ENCODE peak calls at places on chromosomes 7 and 10, in nine cellular contexts. One of them, this sample, is unnamed.

GRCh38 chr7:4692055-4692454 is 10.0 kb downstream of the FOXK1 start:
- DNase-seq in upper lobe of right lung: no peak
- DNase-seq in heart right ventricle: no peak
- DNase-seq in cardiac muscle cell: no peak
- DNase-seq in stimulated activated naive B cell treated with anti-CD40 and anti-IgM and Interleukin-4, amounts not matched to agents 10 μg/mL and 1 μg/mL and 100 μg/mL, for 72 hours: no peak
- DNase-seq in stimulated activated CD8-positive, alpha-beta memory T cell treated with anti-CD3 and anti-CD28 coated beads, Interleukin-15, amount 100 ng/mL, for 24 hours: no peak
- DNase-seq in GM20000: no peak
- DNase-seq in dorsolateral prefrontal cortex: no peak
- DNase-seq in EH: peak
- DNase-seq in this sample: no peak

GRCh38 chr7:24466109-24466768 is 107.0 kb upstream of the PALS2 start:
- DNase-seq in upper lobe of right lung: no peak
- DNase-seq in heart right ventricle: no peak
- DNase-seq in cardiac muscle cell: no peak
- DNase-seq in stimulated activated naive B cell treated with anti-CD40 and anti-IgM and Interleukin-4, amounts not matched to agents 10 μg/mL and 1 μg/mL and 100 μg/mL, for 72 hours: no peak
- DNase-seq in stimulated activated CD8-positive, alpha-beta memory T cell treated with anti-CD3 and anti-CD28 coated beads, Interleukin-15, amount 100 ng/mL, for 24 hours: no peak
- DNase-seq in GM20000: no peak
- DNase-seq in dorsolateral prefrontal cortex: no peak
- DNase-seq in EH: no peak
- DNase-seq in this sample: no peak

GRCh38 chr7:94251-94801 is 98.0 kb upstream of the FAM20C start:
- DNase-seq in upper lobe of right lung: no peak
- DNase-seq in heart right ventricle: no peak
- DNase-seq in cardiac muscle cell: no peak
- DNase-seq in stimulated activated naive B cell treated with anti-CD40 and anti-IgM and Interleukin-4, amounts not matched to agents 10 μg/mL and 1 μg/mL and 100 μg/mL, for 72 hours: no peak
- DNase-seq in stimulated activated CD8-positive, alpha-beta memory T cell treated with anti-CD3 and anti-CD28 coated beads, Interleukin-15, amount 100 ng/mL, for 24 hours: no peak
- DNase-seq in GM20000: no peak
- DNase-seq in dorsolateral prefrontal cortex: no peak
- DNase-seq in EH: no peak
- DNase-seq in this sample: no peak

GRCh38 chr7:343864-344607 is 54.1 kb downstream of the FOXL3 start:
- DNase-seq in upper lobe of right lung: no peak
- DNase-seq in heart right ventricle: peak
- DNase-seq in cardiac muscle cell: no peak
- DNase-seq in stimulated activated naive B cell treated with anti-CD40 and anti-IgM and Interleukin-4, amounts not matched to agents 10 μg/mL and 1 μg/mL and 100 μg/mL, for 72 hours: no peak
- DNase-seq in stimulated activated CD8-positive, alpha-beta memory T cell treated with anti-CD3 and anti-CD28 coated beads, Interleukin-15, amount 100 ng/mL, for 24 hours: no peak
- DNase-seq in GM20000: no peak
- DNase-seq in dorsolateral prefrontal cortex: no peak
- DNase-seq in EH: no peak
- DNase-seq in this sample: no peak

GRCh38 chr7:102823715-102824114 is 74.9 kb downstream of the FAM185A start:
- DNase-seq in upper lobe of right lung: no peak
- DNase-seq in heart right ventricle: no peak
- DNase-seq in cardiac muscle cell: no peak
- DNase-seq in stimulated activated naive B cell treated with anti-CD40 and anti-IgM and Interleukin-4, amounts not matched to agents 10 μg/mL and 1 μg/mL and 100 μg/mL, for 72 hours: no peak
- DNase-seq in stimulated activated CD8-positive, alpha-beta memory T cell treated with anti-CD3 and anti-CD28 coated beads, Interleukin-15, amount 100 ng/mL, for 24 hours: no peak
- DNase-seq in GM20000: no peak
- DNase-seq in dorsolateral prefrontal cortex: no peak
- DNase-seq in EH: no peak
- DNase-seq in this sample: no peak

GRCh38 chr10:115026041-115026779 is 67.0 kb upstream of the ATRNL1 start:
- DNase-seq in upper lobe of right lung: no peak
- DNase-seq in heart right ventricle: no peak
- DNase-seq in cardiac muscle cell: no peak
- DNase-seq in stimulated activated naive B cell treated with anti-CD40 and anti-IgM and Interleukin-4, amounts not matched to agents 10 μg/mL and 1 μg/mL and 100 μg/mL, for 72 hours: no peak
- DNase-seq in stimulated activated CD8-positive, alpha-beta memory T cell treated with anti-CD3 and anti-CD28 coated beads, Interleukin-15, amount 100 ng/mL, for 24 hours: no peak
- DNase-seq in GM20000: no peak
- DNase-seq in dorsolateral prefrontal cortex: peak
- DNase-seq in EH: no peak
- DNase-seq in this sample: no peak

GRCh38 chr7:81676105-81676811 is 93.6 kb downstream of the HGF start:
- DNase-seq in upper lobe of right lung: no peak
- DNase-seq in heart right ventricle: no peak
- DNase-seq in cardiac muscle cell: no peak
- DNase-seq in stimulated activated naive B cell treated with anti-CD40 and anti-IgM and Interleukin-4, amounts not matched to agents 10 μg/mL and 1 μg/mL and 100 μg/mL, for 72 hours: no peak
- DNase-seq in stimulated activated CD8-positive, alpha-beta memory T cell treated with anti-CD3 and anti-CD28 coated beads, Interleukin-15, amount 100 ng/mL, for 24 hours: no peak
- DNase-seq in GM20000: no peak
- DNase-seq in dorsolateral prefrontal cortex: no peak
- DNase-seq in EH: peak
- DNase-seq in this sample: no peak

GRCh38 chr10:3108575-3109105 is 41.3 kb downstream of the PFKP start:
- DNase-seq in upper lobe of right lung: no peak
- DNase-seq in heart right ventricle: no peak
- DNase-seq in cardiac muscle cell: no peak
- DNase-seq in stimulated activated naive B cell treated with anti-CD40 and anti-IgM and Interleukin-4, amounts not matched to agents 10 μg/mL and 1 μg/mL and 100 μg/mL, for 72 hours: no peak
- DNase-seq in stimulated activated CD8-positive, alpha-beta memory T cell treated with anti-CD3 and anti-CD28 coated beads, Interleukin-15, amount 100 ng/mL, for 24 hours: no peak
- DNase-seq in GM20000: no peak
- DNase-seq in dorsolateral prefrontal cortex: no peak
- DNase-seq in EH: no peak
- DNase-seq in this sample: no peak

GRCh38 chr7:28685291-28685659 is 272.9 kb downstream of the TRIL start:
- DNase-seq in upper lobe of right lung: no peak
- DNase-seq in heart right ventricle: peak
- DNase-seq in cardiac muscle cell: no peak
- DNase-seq in stimulated activated naive B cell treated with anti-CD40 and anti-IgM and Interleukin-4, amounts not matched to agents 10 μg/mL and 1 μg/mL and 100 μg/mL, for 72 hours: peak
- DNase-seq in stimulated activated CD8-positive, alpha-beta memory T cell treated with anti-CD3 and anti-CD28 coated beads, Interleukin-15, amount 100 ng/mL, for 24 hours: no peak
- DNase-seq in GM20000: no peak
- DNase-seq in dorsolateral prefrontal cortex: peak
- DNase-seq in EH: no peak
- DNase-seq in this sample: peak

GRCh38 chr10:67803588-67804394 is 34.2 kb downstream of the DNAJC12 start:
- DNase-seq in upper lobe of right lung: no peak
- DNase-seq in heart right ventricle: no peak
- DNase-seq in cardiac muscle cell: no peak
- DNase-seq in stimulated activated naive B cell treated with anti-CD40 and anti-IgM and Interleukin-4, amounts not matched to agents 10 μg/mL and 1 μg/mL and 100 μg/mL, for 72 hours: no peak
- DNase-seq in stimulated activated CD8-positive, alpha-beta memory T cell treated with anti-CD3 and anti-CD28 coated beads, Interleukin-15, amount 100 ng/mL, for 24 hours: no peak
- DNase-seq in GM20000: peak
- DNase-seq in dorsolateral prefrontal cortex: no peak
- DNase-seq in EH: no peak
- DNase-seq in this sample: no peak

GRCh38 chr10:95247200-95247880 is 43.5 kb downstream of the PDLIM1 start:
- DNase-seq in upper lobe of right lung: no peak
- DNase-seq in heart right ventricle: no peak
- DNase-seq in cardiac muscle cell: no peak
- DNase-seq in stimulated activated naive B cell treated with anti-CD40 and anti-IgM and Interleukin-4, amounts not matched to agents 10 μg/mL and 1 μg/mL and 100 μg/mL, for 72 hours: no peak
- DNase-seq in stimulated activated CD8-positive, alpha-beta memory T cell treated with anti-CD3 and anti-CD28 coated beads, Interleukin-15, amount 100 ng/mL, for 24 hours: no peak
- DNase-seq in GM20000: no peak
- DNase-seq in dorsolateral prefrontal cortex: no peak
- DNase-seq in EH: peak
- DNase-seq in this sample: no peak

GRCh38 chr10:71396084-71396713 is 521 bp upstream of the CDH23 start:
- DNase-seq in upper lobe of right lung: peak
- DNase-seq in heart right ventricle: peak
- DNase-seq in cardiac muscle cell: peak
- DNase-seq in stimulated activated naive B cell treated with anti-CD40 and anti-IgM and Interleukin-4, amounts not matched to agents 10 μg/mL and 1 μg/mL and 100 μg/mL, for 72 hours: peak
- DNase-seq in stimulated activated CD8-positive, alpha-beta memory T cell treated with anti-CD3 and anti-CD28 coated beads, Interleukin-15, amount 100 ng/mL, for 24 hours: no peak
- DNase-seq in GM20000: peak
- DNase-seq in dorsolateral prefrontal cortex: peak
- DNase-seq in EH: peak
- DNase-seq in this sample: no peak

GRCh38 chr7:40715053-40715430 is 580.2 kb downstream of the SUGCT start:
- DNase-seq in upper lobe of right lung: no peak
- DNase-seq in heart right ventricle: no peak
- DNase-seq in cardiac muscle cell: no peak
- DNase-seq in stimulated activated naive B cell treated with anti-CD40 and anti-IgM and Interleukin-4, amounts not matched to agents 10 μg/mL and 1 μg/mL and 100 μg/mL, for 72 hours: no peak
- DNase-seq in stimulated activated CD8-positive, alpha-beta memory T cell treated with anti-CD3 and anti-CD28 coated beads, Interleukin-15, amount 100 ng/mL, for 24 hours: no peak
- DNase-seq in GM20000: no peak
- DNase-seq in dorsolateral prefrontal cortex: no peak
- DNase-seq in EH: peak
- DNase-seq in this sample: no peak

GRCh38 chr10:102504976-102505300 is 1.2 kb downstream of the SUFU start:
- DNase-seq in upper lobe of right lung: peak
- DNase-seq in heart right ventricle: no peak
- DNase-seq in cardiac muscle cell: no peak
- DNase-seq in stimulated activated naive B cell treated with anti-CD40 and anti-IgM and Interleukin-4, amounts not matched to agents 10 μg/mL and 1 μg/mL and 100 μg/mL, for 72 hours: no peak
- DNase-seq in stimulated activated CD8-positive, alpha-beta memory T cell treated with anti-CD3 and anti-CD28 coated beads, Interleukin-15, amount 100 ng/mL, for 24 hours: no peak
- DNase-seq in GM20000: no peak
- DNase-seq in dorsolateral prefrontal cortex: no peak
- DNase-seq in EH: no peak
- DNase-seq in this sample: no peak

GRCh38 chr7:129713544-129713943 is 102.0 kb downstream of the NRF1 start:
- DNase-seq in upper lobe of right lung: no peak
- DNase-seq in heart right ventricle: no peak
- DNase-seq in cardiac muscle cell: peak
- DNase-seq in stimulated activated naive B cell treated with anti-CD40 and anti-IgM and Interleukin-4, amounts not matched to agents 10 μg/mL and 1 μg/mL and 100 μg/mL, for 72 hours: no peak
- DNase-seq in stimulated activated CD8-positive, alpha-beta memory T cell treated with anti-CD3 and anti-CD28 coated beads, Interleukin-15, amount 100 ng/mL, for 24 hours: no peak
- DNase-seq in GM20000: no peak
- DNase-seq in dorsolateral prefrontal cortex: no peak
- DNase-seq in EH: no peak
- DNase-seq in this sample: no peak

GRCh38 chr10:1247598-1248261 is 191.5 kb downstream of the WDR37 start:
- DNase-seq in upper lobe of right lung: no peak
- DNase-seq in heart right ventricle: no peak
- DNase-seq in cardiac muscle cell: no peak
- DNase-seq in stimulated activated naive B cell treated with anti-CD40 and anti-IgM and Interleukin-4, amounts not matched to agents 10 μg/mL and 1 μg/mL and 100 μg/mL, for 72 hours: no peak
- DNase-seq in stimulated activated CD8-positive, alpha-beta memory T cell treated with anti-CD3 and anti-CD28 coated beads, Interleukin-15, amount 100 ng/mL, for 24 hours: no peak
- DNase-seq in GM20000: no peak
- DNase-seq in dorsolateral prefrontal cortex: no peak
- DNase-seq in EH: no peak
- DNase-seq in this sample: no peak

GRCh38 chr10:77925795-77926565 is 575 bp downstream of the DLG5 start:
- DNase-seq in upper lobe of right lung: peak
- DNase-seq in heart right ventricle: peak
- DNase-seq in cardiac muscle cell: peak
- DNase-seq in stimulated activated naive B cell treated with anti-CD40 and anti-IgM and Interleukin-4, amounts not matched to agents 10 μg/mL and 1 μg/mL and 100 μg/mL, for 72 hours: peak
- DNase-seq in stimulated activated CD8-positive, alpha-beta memory T cell treated with anti-CD3 and anti-CD28 coated beads, Interleukin-15, amount 100 ng/mL, for 24 hours: no peak
- DNase-seq in GM20000: peak
- DNase-seq in dorsolateral prefrontal cortex: peak
- DNase-seq in EH: peak
- DNase-seq in this sample: no peak

GRCh38 chr7:73983437-73984164 is 44.4 kb upstream of the ELN start:
- DNase-seq in upper lobe of right lung: no peak
- DNase-seq in heart right ventricle: peak
- DNase-seq in cardiac muscle cell: no peak
- DNase-seq in stimulated activated naive B cell treated with anti-CD40 and anti-IgM and Interleukin-4, amounts not matched to agents 10 μg/mL and 1 μg/mL and 100 μg/mL, for 72 hours: no peak
- DNase-seq in stimulated activated CD8-positive, alpha-beta memory T cell treated with anti-CD3 and anti-CD28 coated beads, Interleukin-15, amount 100 ng/mL, for 24 hours: no peak
- DNase-seq in GM20000: no peak
- DNase-seq in dorsolateral prefrontal cortex: no peak
- DNase-seq in EH: no peak
- DNase-seq in this sample: no peak

GRCh38 chr7:861222-861621 is 15.1 kb upstream of the GET4 start:
- DNase-seq in upper lobe of right lung: no peak
- DNase-seq in heart right ventricle: no peak
- DNase-seq in cardiac muscle cell: no peak
- DNase-seq in stimulated activated naive B cell treated with anti-CD40 and anti-IgM and Interleukin-4, amounts not matched to agents 10 μg/mL and 1 μg/mL and 100 μg/mL, for 72 hours: no peak
- DNase-seq in stimulated activated CD8-positive, alpha-beta memory T cell treated with anti-CD3 and anti-CD28 coated beads, Interleukin-15, amount 100 ng/mL, for 24 hours: no peak
- DNase-seq in GM20000: no peak
- DNase-seq in dorsolateral prefrontal cortex: no peak
- DNase-seq in EH: no peak
- DNase-seq in this sample: no peak

GRCh38 chr10:62637249-62638061 is 167.1 kb upstream of the ADO start:
- DNase-seq in upper lobe of right lung: no peak
- DNase-seq in heart right ventricle: no peak
- DNase-seq in cardiac muscle cell: no peak
- DNase-seq in stimulated activated naive B cell treated with anti-CD40 and anti-IgM and Interleukin-4, amounts not matched to agents 10 μg/mL and 1 μg/mL and 100 μg/mL, for 72 hours: peak
- DNase-seq in stimulated activated CD8-positive, alpha-beta memory T cell treated with anti-CD3 and anti-CD28 coated beads, Interleukin-15, amount 100 ng/mL, for 24 hours: peak
- DNase-seq in GM20000: peak
- DNase-seq in dorsolateral prefrontal cortex: no peak
- DNase-seq in EH: peak
- DNase-seq in this sample: no peak

GRCh38 chr10:6423004-6423403 is 157.1 kb downstream of the PRKCQ start:
- DNase-seq in upper lobe of right lung: no peak
- DNase-seq in heart right ventricle: no peak
- DNase-seq in cardiac muscle cell: no peak
- DNase-seq in stimulated activated naive B cell treated with anti-CD40 and anti-IgM and Interleukin-4, amounts not matched to agents 10 μg/mL and 1 μg/mL and 100 μg/mL, for 72 hours: no peak
- DNase-seq in stimulated activated CD8-positive, alpha-beta memory T cell treated with anti-CD3 and anti-CD28 coated beads, Interleukin-15, amount 100 ng/mL, for 24 hours: no peak
- DNase-seq in GM20000: no peak
- DNase-seq in dorsolateral prefrontal cortex: no peak
- DNase-seq in EH: peak
- DNase-seq in this sample: no peak

GRCh38 chr10:101052285-101052684 is 9.5 kb upstream of the KAZALD1 start:
- DNase-seq in upper lobe of right lung: peak
- DNase-seq in heart right ventricle: no peak
- DNase-seq in cardiac muscle cell: no peak
- DNase-seq in stimulated activated naive B cell treated with anti-CD40 and anti-IgM and Interleukin-4, amounts not matched to agents 10 μg/mL and 1 μg/mL and 100 μg/mL, for 72 hours: no peak
- DNase-seq in stimulated activated CD8-positive, alpha-beta memory T cell treated with anti-CD3 and anti-CD28 coated beads, Interleukin-15, amount 100 ng/mL, for 24 hours: no peak
- DNase-seq in GM20000: no peak
- DNase-seq in dorsolateral prefrontal cortex: no peak
- DNase-seq in EH: peak
- DNase-seq in this sample: no peak

GRCh38 chr7:475951-476441 is 43.6 kb downstream of the PDGFA start:
- DNase-seq in upper lobe of right lung: peak
- DNase-seq in heart right ventricle: no peak
- DNase-seq in cardiac muscle cell: no peak
- DNase-seq in stimulated activated naive B cell treated with anti-CD40 and anti-IgM and Interleukin-4, amounts not matched to agents 10 μg/mL and 1 μg/mL and 100 μg/mL, for 72 hours: no peak
- DNase-seq in stimulated activated CD8-positive, alpha-beta memory T cell treated with anti-CD3 and anti-CD28 coated beads, Interleukin-15, amount 100 ng/mL, for 24 hours: no peak
- DNase-seq in GM20000: no peak
- DNase-seq in dorsolateral prefrontal cortex: no peak
- DNase-seq in EH: no peak
- DNase-seq in this sample: no peak

GRCh38 chr7:147818338-147818737 is 772.2 kb upstream of the C7orf33 start:
- DNase-seq in upper lobe of right lung: no peak
- DNase-seq in heart right ventricle: no peak
- DNase-seq in cardiac muscle cell: no peak
- DNase-seq in stimulated activated naive B cell treated with anti-CD40 and anti-IgM and Interleukin-4, amounts not matched to agents 10 μg/mL and 1 μg/mL and 100 μg/mL, for 72 hours: no peak
- DNase-seq in stimulated activated CD8-positive, alpha-beta memory T cell treated with anti-CD3 and anti-CD28 coated beads, Interleukin-15, amount 100 ng/mL, for 24 hours: no peak
- DNase-seq in GM20000: no peak
- DNase-seq in dorsolateral prefrontal cortex: no peak
- DNase-seq in EH: no peak
- DNase-seq in this sample: no peak

GRCh38 chr10:92538231-92538958 is 35.5 kb downstream of the IDE start:
- DNase-seq in upper lobe of right lung: no peak
- DNase-seq in heart right ventricle: no peak
- DNase-seq in cardiac muscle cell: no peak
- DNase-seq in stimulated activated naive B cell treated with anti-CD40 and anti-IgM and Interleukin-4, amounts not matched to agents 10 μg/mL and 1 μg/mL and 100 μg/mL, for 72 hours: no peak
- DNase-seq in stimulated activated CD8-positive, alpha-beta memory T cell treated with anti-CD3 and anti-CD28 coated beads, Interleukin-15, amount 100 ng/mL, for 24 hours: no peak
- DNase-seq in GM20000: no peak
- DNase-seq in dorsolateral prefrontal cortex: no peak
- DNase-seq in EH: no peak
- DNase-seq in this sample: no peak

GRCh38 chr7:47484923-47485639 is 96.8 kb downstream of the TNS3 start:
- DNase-seq in upper lobe of right lung: no peak
- DNase-seq in heart right ventricle: no peak
- DNase-seq in cardiac muscle cell: no peak
- DNase-seq in stimulated activated naive B cell treated with anti-CD40 and anti-IgM and Interleukin-4, amounts not matched to agents 10 μg/mL and 1 μg/mL and 100 μg/mL, for 72 hours: no peak
- DNase-seq in stimulated activated CD8-positive, alpha-beta memory T cell treated with anti-CD3 and anti-CD28 coated beads, Interleukin-15, amount 100 ng/mL, for 24 hours: no peak
- DNase-seq in GM20000: no peak
- DNase-seq in dorsolateral prefrontal cortex: no peak
- DNase-seq in EH: no peak
- DNase-seq in this sample: no peak

GRCh38 chr10:69866688-69867461 is 65.2 kb downstream of the COL13A1 start:
- DNase-seq in upper lobe of right lung: no peak
- DNase-seq in heart right ventricle: peak
- DNase-seq in cardiac muscle cell: peak
- DNase-seq in stimulated activated naive B cell treated with anti-CD40 and anti-IgM and Interleukin-4, amounts not matched to agents 10 μg/mL and 1 μg/mL and 100 μg/mL, for 72 hours: no peak
- DNase-seq in stimulated activated CD8-positive, alpha-beta memory T cell treated with anti-CD3 and anti-CD28 coated beads, Interleukin-15, amount 100 ng/mL, for 24 hours: no peak
- DNase-seq in GM20000: no peak
- DNase-seq in dorsolateral prefrontal cortex: peak
- DNase-seq in EH: peak
- DNase-seq in this sample: no peak

GRCh38 chr7:39042706-39043105 is 65.0 kb downstream of the POU6F2 start:
- DNase-seq in upper lobe of right lung: no peak
- DNase-seq in heart right ventricle: no peak
- DNase-seq in cardiac muscle cell: no peak
- DNase-seq in stimulated activated naive B cell treated with anti-CD40 and anti-IgM and Interleukin-4, amounts not matched to agents 10 μg/mL and 1 μg/mL and 100 μg/mL, for 72 hours: no peak
- DNase-seq in stimulated activated CD8-positive, alpha-beta memory T cell treated with anti-CD3 and anti-CD28 coated beads, Interleukin-15, amount 100 ng/mL, for 24 hours: no peak
- DNase-seq in GM20000: no peak
- DNase-seq in dorsolateral prefrontal cortex: no peak
- DNase-seq in EH: no peak
- DNase-seq in this sample: no peak

GRCh38 chr7:94056796-94057207 is 52.6 kb upstream of the BET1 start:
- DNase-seq in upper lobe of right lung: no peak
- DNase-seq in heart right ventricle: no peak
- DNase-seq in cardiac muscle cell: no peak
- DNase-seq in stimulated activated naive B cell treated with anti-CD40 and anti-IgM and Interleukin-4, amounts not matched to agents 10 μg/mL and 1 μg/mL and 100 μg/mL, for 72 hours: no peak
- DNase-seq in stimulated activated CD8-positive, alpha-beta memory T cell treated with anti-CD3 and anti-CD28 coated beads, Interleukin-15, amount 100 ng/mL, for 24 hours: no peak
- DNase-seq in GM20000: no peak
- DNase-seq in dorsolateral prefrontal cortex: no peak
- DNase-seq in EH: peak
- DNase-seq in this sample: no peak

GRCh38 chr7:73436031-73436929 is 2.7 kb downstream of the FZD9 start:
- DNase-seq in upper lobe of right lung: no peak
- DNase-seq in heart right ventricle: no peak
- DNase-seq in cardiac muscle cell: no peak
- DNase-seq in stimulated activated naive B cell treated with anti-CD40 and anti-IgM and Interleukin-4, amounts not matched to agents 10 μg/mL and 1 μg/mL and 100 μg/mL, for 72 hours: no peak
- DNase-seq in stimulated activated CD8-positive, alpha-beta memory T cell treated with anti-CD3 and anti-CD28 coated beads, Interleukin-15, amount 100 ng/mL, for 24 hours: no peak
- DNase-seq in GM20000: no peak
- DNase-seq in dorsolateral prefrontal cortex: no peak
- DNase-seq in EH: peak
- DNase-seq in this sample: no peak

GRCh38 chr10:74826142-74827044 is at the start of gene KAT6B:
- DNase-seq in upper lobe of right lung: peak
- DNase-seq in heart right ventricle: peak
- DNase-seq in cardiac muscle cell: peak
- DNase-seq in stimulated activated naive B cell treated with anti-CD40 and anti-IgM and Interleukin-4, amounts not matched to agents 10 μg/mL and 1 μg/mL and 100 μg/mL, for 72 hours: peak
- DNase-seq in stimulated activated CD8-positive, alpha-beta memory T cell treated with anti-CD3 and anti-CD28 coated beads, Interleukin-15, amount 100 ng/mL, for 24 hours: peak
- DNase-seq in GM20000: peak
- DNase-seq in dorsolateral prefrontal cortex: peak
- DNase-seq in EH: peak
- DNase-seq in this sample: peak

This sample was measured in substantia nigra.